ENCODE peak calls at places on chromosomes 12 and 14, in six cellular contexts. One of them, this sample, is unnamed.

GRCh38 chr14:90087433-90087832 is 25.6 kb downstream of the KCNK13 start:
- DNase-seq in HEK293T: no peak
- DNase-seq in HFFc6: peak
- DNase-seq in stimulated activated CD4-positive, alpha-beta T cell treated with anti-CD3 and anti-CD28 coated beads, Interleukin-15, amount 100 ng/mL, for 48 hours: no peak
- DNase-seq in GM12892: no peak
- DNase-seq in activated CD4-positive, alpha-beta T cell treated with anti-CD3 and anti-CD28 coated beads, Interleukin-2, amount 10 ng/mL, durations not matched to agents 7 days and 5 days: no peak
- DNase-seq in this sample: no peak

GRCh38 chr12:75747572-75747995 is 236.2 kb upstream of the KRR1 start:
- DNase-seq in HEK293T: no peak
- DNase-seq in HFFc6: peak
- DNase-seq in stimulated activated CD4-positive, alpha-beta T cell treated with anti-CD3 and anti-CD28 coated beads, Interleukin-15, amount 100 ng/mL, for 48 hours: no peak
- DNase-seq in GM12892: no peak
- DNase-seq in activated CD4-positive, alpha-beta T cell treated with anti-CD3 and anti-CD28 coated beads, Interleukin-2, amount 10 ng/mL, durations not matched to agents 7 days and 5 days: no peak
- DNase-seq in this sample: no peak

GRCh38 chr14:94751956-94752355 is 18.0 kb downstream of the GSC start:
- DNase-seq in HEK293T: no peak
- DNase-seq in HFFc6: no peak
- DNase-seq in stimulated activated CD4-positive, alpha-beta T cell treated with anti-CD3 and anti-CD28 coated beads, Interleukin-15, amount 100 ng/mL, for 48 hours: no peak
- DNase-seq in GM12892: no peak
- DNase-seq in activated CD4-positive, alpha-beta T cell treated with anti-CD3 and anti-CD28 coated beads, Interleukin-2, amount 10 ng/mL, durations not matched to agents 7 days and 5 days: no peak
- DNase-seq in this sample: no peak

GRCh38 chr12:90099288-90099687 is 390.6 kb upstream of the ATP2B1 start:
- DNase-seq in HEK293T: no peak
- DNase-seq in HFFc6: peak
- DNase-seq in stimulated activated CD4-positive, alpha-beta T cell treated with anti-CD3 and anti-CD28 coated beads, Interleukin-15, amount 100 ng/mL, for 48 hours: no peak
- DNase-seq in GM12892: no peak
- DNase-seq in activated CD4-positive, alpha-beta T cell treated with anti-CD3 and anti-CD28 coated beads, Interleukin-2, amount 10 ng/mL, durations not matched to agents 7 days and 5 days: no peak
- DNase-seq in this sample: no peak

GRCh38 chr14:63647696-63648410 is 6.2 kb upstream of the WDR89 start:
- DNase-seq in HEK293T: no peak
- DNase-seq in HFFc6: no peak
- DNase-seq in stimulated activated CD4-positive, alpha-beta T cell treated with anti-CD3 and anti-CD28 coated beads, Interleukin-15, amount 100 ng/mL, for 48 hours: no peak
- DNase-seq in GM12892: no peak
- DNase-seq in activated CD4-positive, alpha-beta T cell treated with anti-CD3 and anti-CD28 coated beads, Interleukin-2, amount 10 ng/mL, durations not matched to agents 7 days and 5 days: no peak
- DNase-seq in this sample: no peak

GRCh38 chr12:132284618-132285310 is 44.6 kb downstream of the GALNT9 start:
- DNase-seq in HEK293T: no peak
- DNase-seq in HFFc6: no peak
- DNase-seq in stimulated activated CD4-positive, alpha-beta T cell treated with anti-CD3 and anti-CD28 coated beads, Interleukin-15, amount 100 ng/mL, for 48 hours: no peak
- DNase-seq in GM12892: no peak
- DNase-seq in activated CD4-positive, alpha-beta T cell treated with anti-CD3 and anti-CD28 coated beads, Interleukin-2, amount 10 ng/mL, durations not matched to agents 7 days and 5 days: no peak
- DNase-seq in this sample: no peak

GRCh38 chr12:65277994-65278575 is 398 bp upstream of the MSRB3 start:
- DNase-seq in HEK293T: no peak
- DNase-seq in HFFc6: no peak
- DNase-seq in stimulated activated CD4-positive, alpha-beta T cell treated with anti-CD3 and anti-CD28 coated beads, Interleukin-15, amount 100 ng/mL, for 48 hours: no peak
- DNase-seq in GM12892: no peak
- DNase-seq in activated CD4-positive, alpha-beta T cell treated with anti-CD3 and anti-CD28 coated beads, Interleukin-2, amount 10 ng/mL, durations not matched to agents 7 days and 5 days: no peak
- DNase-seq in this sample: no peak

GRCh38 chr14:23695220-23695999 is 59.2 kb downstream of the DHRS2 start:
- DNase-seq in HEK293T: no peak
- DNase-seq in HFFc6: no peak
- DNase-seq in stimulated activated CD4-positive, alpha-beta T cell treated with anti-CD3 and anti-CD28 coated beads, Interleukin-15, amount 100 ng/mL, for 48 hours: no peak
- DNase-seq in GM12892: no peak
- DNase-seq in activated CD4-positive, alpha-beta T cell treated with anti-CD3 and anti-CD28 coated beads, Interleukin-2, amount 10 ng/mL, durations not matched to agents 7 days and 5 days: no peak
- DNase-seq in this sample: no peak

GRCh38 chr14:92586001-92586947 is 72.7 kb downstream of the RIN3 start:
- DNase-seq in HEK293T: no peak
- DNase-seq in HFFc6: peak
- DNase-seq in stimulated activated CD4-positive, alpha-beta T cell treated with anti-CD3 and anti-CD28 coated beads, Interleukin-15, amount 100 ng/mL, for 48 hours: no peak
- DNase-seq in GM12892: no peak
- DNase-seq in activated CD4-positive, alpha-beta T cell treated with anti-CD3 and anti-CD28 coated beads, Interleukin-2, amount 10 ng/mL, durations not matched to agents 7 days and 5 days: peak
- DNase-seq in this sample: peak

GRCh38 chr12:6062427-6063378 is 61.8 kb downstream of the VWF start:
- DNase-seq in HEK293T: peak
- DNase-seq in HFFc6: no peak
- DNase-seq in stimulated activated CD4-positive, alpha-beta T cell treated with anti-CD3 and anti-CD28 coated beads, Interleukin-15, amount 100 ng/mL, for 48 hours: peak
- DNase-seq in GM12892: peak
- DNase-seq in activated CD4-positive, alpha-beta T cell treated with anti-CD3 and anti-CD28 coated beads, Interleukin-2, amount 10 ng/mL, durations not matched to agents 7 days and 5 days: peak
- DNase-seq in this sample: no peak

GRCh38 chr14:65846469-65846868 is 433.9 kb downstream of the FUT8 start:
- DNase-seq in HEK293T: no peak
- DNase-seq in HFFc6: no peak
- DNase-seq in stimulated activated CD4-positive, alpha-beta T cell treated with anti-CD3 and anti-CD28 coated beads, Interleukin-15, amount 100 ng/mL, for 48 hours: no peak
- DNase-seq in GM12892: no peak
- DNase-seq in activated CD4-positive, alpha-beta T cell treated with anti-CD3 and anti-CD28 coated beads, Interleukin-2, amount 10 ng/mL, durations not matched to agents 7 days and 5 days: peak
- DNase-seq in this sample: no peak

GRCh38 chr12:29427964-29428363 is 47.0 kb upstream of the ERGIC2 start:
- DNase-seq in HEK293T: peak
- DNase-seq in HFFc6: no peak
- DNase-seq in stimulated activated CD4-positive, alpha-beta T cell treated with anti-CD3 and anti-CD28 coated beads, Interleukin-15, amount 100 ng/mL, for 48 hours: no peak
- DNase-seq in GM12892: peak
- DNase-seq in activated CD4-positive, alpha-beta T cell treated with anti-CD3 and anti-CD28 coated beads, Interleukin-2, amount 10 ng/mL, durations not matched to agents 7 days and 5 days: no peak
- DNase-seq in this sample: no peak

GRCh38 chr14:99094901-99095300 is 177.1 kb downstream of the BCL11B start:
- DNase-seq in HEK293T: no peak
- DNase-seq in HFFc6: no peak
- DNase-seq in stimulated activated CD4-positive, alpha-beta T cell treated with anti-CD3 and anti-CD28 coated beads, Interleukin-15, amount 100 ng/mL, for 48 hours: no peak
- DNase-seq in GM12892: no peak
- DNase-seq in activated CD4-positive, alpha-beta T cell treated with anti-CD3 and anti-CD28 coated beads, Interleukin-2, amount 10 ng/mL, durations not matched to agents 7 days and 5 days: no peak
- DNase-seq in this sample: no peak

GRCh38 chr14:44612002-44612401 is 104.9 kb upstream of the FSCB start:
- DNase-seq in HEK293T: no peak
- DNase-seq in HFFc6: no peak
- DNase-seq in stimulated activated CD4-positive, alpha-beta T cell treated with anti-CD3 and anti-CD28 coated beads, Interleukin-15, amount 100 ng/mL, for 48 hours: no peak
- DNase-seq in GM12892: no peak
- DNase-seq in activated CD4-positive, alpha-beta T cell treated with anti-CD3 and anti-CD28 coated beads, Interleukin-2, amount 10 ng/mL, durations not matched to agents 7 days and 5 days: no peak
- DNase-seq in this sample: no peak

GRCh38 chr14:103223818-103224352 is 100.6 kb downstream of the TNFAIP2 start:
- DNase-seq in HEK293T: no peak
- DNase-seq in HFFc6: no peak
- DNase-seq in stimulated activated CD4-positive, alpha-beta T cell treated with anti-CD3 and anti-CD28 coated beads, Interleukin-15, amount 100 ng/mL, for 48 hours: no peak
- DNase-seq in GM12892: no peak
- DNase-seq in activated CD4-positive, alpha-beta T cell treated with anti-CD3 and anti-CD28 coated beads, Interleukin-2, amount 10 ng/mL, durations not matched to agents 7 days and 5 days: no peak
- DNase-seq in this sample: no peak

GRCh38 chr12:76891609-76892008 is 12.8 kb upstream of the CSRP2 start:
- DNase-seq in HEK293T: no peak
- DNase-seq in HFFc6: no peak
- DNase-seq in stimulated activated CD4-positive, alpha-beta T cell treated with anti-CD3 and anti-CD28 coated beads, Interleukin-15, amount 100 ng/mL, for 48 hours: no peak
- DNase-seq in GM12892: no peak
- DNase-seq in activated CD4-positive, alpha-beta T cell treated with anti-CD3 and anti-CD28 coated beads, Interleukin-2, amount 10 ng/mL, durations not matched to agents 7 days and 5 days: no peak
- DNase-seq in this sample: no peak

GRCh38 chr14:23113346-23114119 is 5.5 kb downstream of the CEBPE start:
- DNase-seq in HEK293T: no peak
- DNase-seq in HFFc6: no peak
- DNase-seq in stimulated activated CD4-positive, alpha-beta T cell treated with anti-CD3 and anti-CD28 coated beads, Interleukin-15, amount 100 ng/mL, for 48 hours: no peak
- DNase-seq in GM12892: no peak
- DNase-seq in activated CD4-positive, alpha-beta T cell treated with anti-CD3 and anti-CD28 coated beads, Interleukin-2, amount 10 ng/mL, durations not matched to agents 7 days and 5 days: no peak
- DNase-seq in this sample: no peak

GRCh38 chr14:53306267-53306721 is 153.2 kb upstream of the DDHD1 start:
- DNase-seq in HEK293T: peak
- DNase-seq in HFFc6: peak
- DNase-seq in stimulated activated CD4-positive, alpha-beta T cell treated with anti-CD3 and anti-CD28 coated beads, Interleukin-15, amount 100 ng/mL, for 48 hours: no peak
- DNase-seq in GM12892: peak
- DNase-seq in activated CD4-positive, alpha-beta T cell treated with anti-CD3 and anti-CD28 coated beads, Interleukin-2, amount 10 ng/mL, durations not matched to agents 7 days and 5 days: peak
- DNase-seq in this sample: no peak

GRCh38 chr12:125143491-125143890 is 78.3 kb downstream of the AACS start:
- DNase-seq in HEK293T: no peak
- DNase-seq in HFFc6: peak
- DNase-seq in stimulated activated CD4-positive, alpha-beta T cell treated with anti-CD3 and anti-CD28 coated beads, Interleukin-15, amount 100 ng/mL, for 48 hours: no peak
- DNase-seq in GM12892: no peak
- DNase-seq in activated CD4-positive, alpha-beta T cell treated with anti-CD3 and anti-CD28 coated beads, Interleukin-2, amount 10 ng/mL, durations not matched to agents 7 days and 5 days: no peak
- DNase-seq in this sample: no peak

GRCh38 chr14:26478967-26479366 is 118.9 kb downstream of the NOVA1 start:
- DNase-seq in HEK293T: no peak
- DNase-seq in HFFc6: no peak
- DNase-seq in stimulated activated CD4-positive, alpha-beta T cell treated with anti-CD3 and anti-CD28 coated beads, Interleukin-15, amount 100 ng/mL, for 48 hours: no peak
- DNase-seq in GM12892: no peak
- DNase-seq in activated CD4-positive, alpha-beta T cell treated with anti-CD3 and anti-CD28 coated beads, Interleukin-2, amount 10 ng/mL, durations not matched to agents 7 days and 5 days: no peak
- DNase-seq in this sample: no peak

GRCh38 chr12:57738661-57739237 is at the start of gene AGAP2:
- DNase-seq in HEK293T: peak
- DNase-seq in HFFc6: no peak
- DNase-seq in stimulated activated CD4-positive, alpha-beta T cell treated with anti-CD3 and anti-CD28 coated beads, Interleukin-15, amount 100 ng/mL, for 48 hours: no peak
- DNase-seq in GM12892: no peak
- DNase-seq in activated CD4-positive, alpha-beta T cell treated with anti-CD3 and anti-CD28 coated beads, Interleukin-2, amount 10 ng/mL, durations not matched to agents 7 days and 5 days: no peak
- DNase-seq in this sample: no peak

GRCh38 chr12:81573228-81573627 is 185.9 kb downstream of the PPFIA2 start:
- DNase-seq in HEK293T: no peak
- DNase-seq in HFFc6: no peak
- DNase-seq in stimulated activated CD4-positive, alpha-beta T cell treated with anti-CD3 and anti-CD28 coated beads, Interleukin-15, amount 100 ng/mL, for 48 hours: no peak
- DNase-seq in GM12892: no peak
- DNase-seq in activated CD4-positive, alpha-beta T cell treated with anti-CD3 and anti-CD28 coated beads, Interleukin-2, amount 10 ng/mL, durations not matched to agents 7 days and 5 days: no peak
- DNase-seq in this sample: no peak

GRCh38 chr14:104460920-104461651 is 118.5 kb upstream of the C14orf180 start:
- DNase-seq in HEK293T: no peak
- DNase-seq in HFFc6: no peak
- DNase-seq in stimulated activated CD4-positive, alpha-beta T cell treated with anti-CD3 and anti-CD28 coated beads, Interleukin-15, amount 100 ng/mL, for 48 hours: no peak
- DNase-seq in GM12892: no peak
- DNase-seq in activated CD4-positive, alpha-beta T cell treated with anti-CD3 and anti-CD28 coated beads, Interleukin-2, amount 10 ng/mL, durations not matched to agents 7 days and 5 days: no peak
- DNase-seq in this sample: no peak

GRCh38 chr12:83827860-83828259 is 1084.7 kb downstream of the SLC6A15 start:
- DNase-seq in HEK293T: no peak
- DNase-seq in HFFc6: no peak
- DNase-seq in stimulated activated CD4-positive, alpha-beta T cell treated with anti-CD3 and anti-CD28 coated beads, Interleukin-15, amount 100 ng/mL, for 48 hours: no peak
- DNase-seq in GM12892: no peak
- DNase-seq in activated CD4-positive, alpha-beta T cell treated with anti-CD3 and anti-CD28 coated beads, Interleukin-2, amount 10 ng/mL, durations not matched to agents 7 days and 5 days: no peak
- DNase-seq in this sample: no peak